ENCODE peak calls at places on chromosomes 5 and 9, in seven cellular contexts. B is prostate gland, Z is GM23338, U is stomach, M is HL-60, O is suprapubic skin, S is spleen. W is an unnamed sample.

GRCh38 chr9:110641350-110641749 is 27.2 kb upstream of the MUSK start:
- DNase-seq in B (no peak), M (no peak), O (no peak), U (no peak), S (no peak), Z (no peak), W (no peak)

GRCh38 chr5:78527054-78527884 is 121.3 kb downstream of the LHFPL2 start:
- DNase-seq in Z (peak; percentile 62), O (peak; percentile 87), U (no peak), M (no peak), S (no peak), B (no peak), W (peak; percentile 92)

GRCh38 chr5:154276932-154277331 is 86.4 kb downstream of the GALNT10 start:
- DNase-seq in M (no peak), B (no peak), Z (no peak), U (no peak), O (peak; percentile 78), S (no peak), W (peak; percentile 91)

GRCh38 chr9:124652203-124652992 is 118.7 kb downstream of the NR6A1 start:
- DNase-seq in Z (no peak), S (no peak), B (no peak), U (no peak), M (no peak), O (no peak), W (no peak)

GRCh38 chr5:160466121-160466520 is 44.5 kb downstream of the PTTG1 start:
- DNase-seq in O (no peak), U (no peak), B (no peak), S (no peak), Z (no peak), M (no peak), W (no peak)

GRCh38 chr5:154477382-154478223 is 424 bp downstream of the HAND1 start:
- DNase-seq in S (no peak), U (no peak), B (no peak), Z (peak; percentile 64), O (no peak), M (no peak), W (no peak)

GRCh38 chr5:159928122-159928960 is 12.1 kb downstream of the ADRA1B start:
- DNase-seq in Z (peak; percentile 17), S (no peak), U (no peak), O (no peak), B (no peak), M (no peak), W (no peak)

GRCh38 chr9:131677445-131678180 is 62.3 kb downstream of the RAPGEF1 start:
- DNase-seq in O (no peak), U (no peak), B (no peak), Z (no peak), M (no peak), S (no peak), W (no peak)

GRCh38 chr9:35510745-35511428 is 21.0 kb downstream of the RUSC2 start:
- DNase-seq in B (peak; percentile 32), U (peak; percentile 51), M (no peak), Z (no peak), O (peak; percentile 84), S (no peak), W (peak; percentile 94)
- TF ChIP-seq POLR2AphosphoS5 in B (peak; percentile 80), U (peak; percentile 61), M (no peak), Z (no peak), O (no peak), S (no peak), W (peak; percentile 78)

DNA sequence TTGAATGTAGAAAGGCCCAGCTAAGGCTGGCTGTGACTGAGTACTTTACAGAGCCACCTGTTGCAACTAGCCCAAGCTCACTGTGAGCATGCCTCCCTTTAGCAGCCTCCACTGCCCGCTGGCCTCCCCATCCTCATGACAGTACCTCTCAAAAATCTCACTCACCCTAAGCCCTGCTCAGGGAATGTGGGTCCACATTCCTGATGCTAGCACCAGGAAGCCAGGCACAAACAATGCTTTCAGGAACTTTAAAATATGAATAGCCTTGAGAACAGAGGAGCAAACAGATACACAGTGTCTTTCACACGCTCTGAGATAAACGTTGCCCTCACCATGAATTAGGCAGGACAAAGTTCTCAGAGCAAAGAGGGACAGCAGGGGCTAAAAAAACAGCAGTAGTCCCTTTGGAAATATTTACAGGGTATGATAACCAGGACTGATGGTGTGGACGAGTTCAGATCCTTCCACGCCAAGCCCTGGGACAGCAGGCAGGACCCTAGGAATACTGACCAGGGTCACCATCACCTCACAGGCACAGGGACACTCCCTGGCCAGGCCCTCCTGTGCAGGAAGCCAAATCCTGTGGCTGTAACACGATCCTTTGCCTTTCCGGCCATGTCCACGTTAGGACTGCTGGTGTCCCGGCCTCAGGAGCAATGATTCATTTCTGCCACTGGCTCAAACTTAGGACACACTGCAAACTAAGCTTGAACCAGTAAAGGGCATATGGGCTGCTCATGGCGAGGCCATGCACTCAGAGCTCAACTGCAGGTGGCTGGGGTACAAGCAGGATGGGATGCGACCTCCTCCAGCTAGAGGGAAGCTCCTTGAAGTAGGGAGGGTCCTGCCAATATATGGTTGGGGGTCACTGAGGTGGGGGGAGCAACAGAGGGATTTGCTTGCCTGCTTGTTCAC is 9.6 kb downstream of the ACSL6 start:
- DNase-seq in S (peak; percentile 62), U (no peak), O (no peak), B (no peak), Z (peak; percentile 43), M (no peak), W (no peak)
- TF ChIP-seq POLR2AphosphoS5 in S (no peak), U (no peak), O (no peak), B (no peak), Z (no peak), M (no peak), W (no peak)

DNA sequence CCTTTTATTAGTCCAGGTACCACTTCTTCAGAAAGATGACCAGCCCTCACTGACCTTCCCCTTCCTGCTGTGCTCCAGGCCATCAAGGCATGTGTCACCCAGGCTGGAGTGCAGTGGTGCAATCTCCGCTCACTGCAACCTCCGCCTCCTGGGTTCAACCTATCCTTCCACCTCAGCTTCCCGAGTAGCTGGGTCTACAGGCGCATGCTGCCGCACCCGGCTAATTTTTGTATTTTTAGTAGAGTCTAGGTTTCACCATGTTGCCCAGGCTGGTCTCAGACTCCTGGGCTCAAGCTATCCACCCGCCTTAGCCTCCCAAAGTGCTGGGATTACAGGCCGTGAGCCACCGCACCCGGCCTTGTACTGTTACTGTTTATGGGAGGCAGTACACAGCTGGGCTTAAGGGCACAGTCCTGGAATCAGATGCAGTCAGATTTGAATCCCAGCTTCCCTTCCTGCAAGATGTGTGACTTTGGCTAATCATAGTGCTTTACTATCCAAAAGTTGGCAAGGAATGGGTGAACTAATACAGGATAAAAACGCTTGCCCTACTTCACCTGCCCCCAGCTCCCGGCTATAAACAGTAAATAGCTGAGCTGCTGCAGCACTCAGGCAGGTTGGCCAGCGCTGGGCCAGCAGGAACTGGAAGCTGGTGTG is 483 bp upstream of the EIF4EBP3 start:
- DNase-seq in M (no peak), U (no peak), Z (no peak), O (peak; percentile 66), B (no peak), S (peak; percentile 83), W (no peak)
- TF ChIP-seq POLR2AphosphoS5 in M (no peak), U (no peak), Z (no peak), O (no peak), B (no peak), S (no peak), W (no peak)

DNA sequence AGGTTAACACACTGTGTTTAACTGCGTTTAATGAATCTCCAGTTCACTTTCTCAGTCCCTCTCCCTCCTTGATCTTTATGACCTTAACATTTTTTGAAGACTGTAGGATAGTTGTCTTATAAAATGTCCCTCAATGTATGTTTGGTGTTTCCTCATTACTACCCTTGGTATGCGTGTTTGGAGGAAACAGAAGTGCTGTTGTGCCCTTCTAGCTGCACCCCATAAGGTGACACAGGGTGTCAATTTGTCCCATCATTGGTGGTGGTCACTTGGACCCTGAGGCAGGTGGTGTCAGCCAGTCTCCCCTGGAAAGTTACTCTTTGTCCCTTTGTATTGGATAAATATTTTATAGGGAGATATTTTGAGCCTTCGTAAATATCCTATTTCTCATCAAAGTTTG is 52.3 kb downstream of the RAD23B start:
- DNase-seq in Z (no peak), S (no peak), U (no peak), M (no peak), B (no peak), O (no peak), W (no peak)
- TF ChIP-seq POLR2AphosphoS5 in Z (no peak), S (no peak), U (no peak), M (no peak), B (no peak), O (no peak), W (no peak)

DNA sequence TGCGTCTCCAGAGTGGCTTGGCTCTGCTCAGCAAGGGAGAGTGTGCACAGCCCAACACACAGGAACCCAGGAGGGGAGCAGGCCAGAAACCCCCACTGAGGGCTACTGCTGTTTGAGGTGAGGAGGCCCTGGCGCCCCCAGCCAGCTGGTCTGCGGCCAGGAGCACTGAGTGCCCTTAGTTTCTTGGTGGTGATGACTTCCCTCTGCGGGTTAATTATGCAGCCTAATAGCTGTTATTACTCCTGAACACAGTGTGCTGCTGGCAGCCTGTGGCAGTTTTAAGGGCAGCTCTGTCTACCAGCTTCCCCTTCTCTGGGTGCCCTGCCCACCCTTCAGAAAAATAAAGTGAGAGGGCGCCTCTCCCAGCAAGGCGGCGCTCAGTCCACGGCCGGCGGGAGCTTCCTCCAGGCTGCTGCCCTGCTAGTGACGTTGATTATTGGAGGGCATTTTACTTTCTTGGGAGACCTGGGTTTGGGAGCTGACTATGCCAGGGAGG is 19.2 kb downstream of the GADD45G start:
- DNase-seq in B (peak; percentile 27), Z (no peak), S (no peak), U (peak; percentile 30), O (no peak), M (no peak), W (peak; percentile 88)
- TF ChIP-seq POLR2AphosphoS5 in B (no peak), Z (no peak), S (no peak), U (no peak), O (no peak), M (no peak), W (no peak)

DNA sequence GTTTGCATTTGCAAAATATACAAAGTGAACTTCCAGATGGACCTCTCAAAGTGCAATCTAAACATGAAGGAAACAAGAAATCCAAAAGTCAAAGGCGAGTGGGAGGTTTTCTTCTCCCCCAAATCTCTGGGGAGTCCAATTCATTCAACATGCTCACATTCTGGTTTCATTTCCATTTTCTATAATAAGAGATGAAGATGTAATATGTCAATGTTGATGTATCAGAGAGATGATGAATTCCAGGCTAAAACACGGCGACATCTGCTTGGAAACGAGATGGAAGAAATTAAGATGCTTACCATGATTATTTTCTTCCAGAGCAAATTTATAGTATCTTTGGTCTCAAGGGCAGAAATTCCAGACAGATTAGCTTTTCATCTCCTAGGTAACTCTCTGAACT is 287.8 kb downstream of the SEC61B start:
- DNase-seq in S (no peak), M (no peak), U (no peak), B (no peak), Z (no peak), O (no peak), W (no peak)
- TF ChIP-seq POLR2AphosphoS5 in S (no peak), M (no peak), U (no peak), B (no peak), Z (no peak), O (no peak), W (no peak)

GRCh38 chr5:14153932-14154646 is 10.9 kb downstream of the TRIO start:
- DNase-seq in S (no peak), M (no peak), U (peak; percentile 58), B (peak; percentile 70), Z (peak; percentile 63), O (peak; percentile 75), W (peak; percentile 93)
- TF ChIP-seq POLR2AphosphoS5 in S (no peak), M (no peak), U (no peak), B (peak; percentile 80), Z (no peak), O (no peak), W (peak; percentile 84)